ENCODE peak calls at places on chromosomes 7 and 10, in ten cellular contexts. One of them, this sample, is unnamed.
A peak's percentile ranks its signal among the peaks of the same experiment; 100 is the strongest.

GRCh38 chr7:139451638-139452037 is 31.8 kb downstream of the KLRG2 start:
- DNase-seq in astrocyte of the spinal cord: peak; percentile 28
- DNase-seq in psoas muscle: no peak
- DNase-seq in esophagus muscularis mucosa: no peak
- DNase-seq in fibroblast of pulmonary artery: peak; percentile 38
- DNase-seq in tibial artery: no peak
- DNase-seq in fibroblast of mammary gland: peak; percentile 40
- DNase-seq in foreskin fibroblast: peak; percentile 32
- DNase-seq in heart right ventricle: no peak
- DNase-seq in ovary: no peak
- DNase-seq in this sample: no peak

GRCh38 chr7:32223071-32223650 is 153.0 kb upstream of the PDE1C start:
- DNase-seq in astrocyte of the spinal cord: no peak
- DNase-seq in psoas muscle: no peak
- DNase-seq in esophagus muscularis mucosa: peak; percentile 72
- DNase-seq in fibroblast of pulmonary artery: no peak
- DNase-seq in tibial artery: no peak
- DNase-seq in fibroblast of mammary gland: no peak
- DNase-seq in foreskin fibroblast: no peak
- DNase-seq in heart right ventricle: no peak
- DNase-seq in ovary: no peak
- DNase-seq in this sample: no peak

GRCh38 chr7:107659666-107660065 is 962 bp upstream of the SLC26A4 start:
- DNase-seq in astrocyte of the spinal cord: peak; percentile 74
- DNase-seq in psoas muscle: no peak
- DNase-seq in esophagus muscularis mucosa: no peak
- DNase-seq in fibroblast of pulmonary artery: peak; percentile 82
- DNase-seq in tibial artery: no peak
- DNase-seq in fibroblast of mammary gland: peak; percentile 91
- DNase-seq in foreskin fibroblast: peak; percentile 86
- DNase-seq in heart right ventricle: no peak
- DNase-seq in ovary: no peak
- DNase-seq in this sample: peak; percentile 67

GRCh38 chr10:14936584-14936983 is 17.3 kb downstream of the DCLRE1C start:
- DNase-seq in astrocyte of the spinal cord: no peak
- DNase-seq in psoas muscle: no peak
- DNase-seq in esophagus muscularis mucosa: no peak
- DNase-seq in fibroblast of pulmonary artery: no peak
- DNase-seq in tibial artery: no peak
- DNase-seq in fibroblast of mammary gland: no peak
- DNase-seq in foreskin fibroblast: no peak
- DNase-seq in heart right ventricle: no peak
- DNase-seq in ovary: no peak
- DNase-seq in this sample: no peak

GRCh38 chr10:94172332-94172731 is 178.6 kb downstream of the PLCE1 start:
- DNase-seq in astrocyte of the spinal cord: no peak
- DNase-seq in psoas muscle: no peak
- DNase-seq in esophagus muscularis mucosa: no peak
- DNase-seq in fibroblast of pulmonary artery: peak; percentile 14
- DNase-seq in tibial artery: no peak
- DNase-seq in fibroblast of mammary gland: peak; percentile 34
- DNase-seq in foreskin fibroblast: no peak
- DNase-seq in heart right ventricle: no peak
- DNase-seq in ovary: no peak
- DNase-seq in this sample: no peak

GRCh38 chr10:82890573-82890972 is 1015.6 kb downstream of the NRG3 start:
- DNase-seq in astrocyte of the spinal cord: no peak
- DNase-seq in psoas muscle: no peak
- DNase-seq in esophagus muscularis mucosa: no peak
- DNase-seq in fibroblast of pulmonary artery: no peak
- DNase-seq in tibial artery: no peak
- DNase-seq in fibroblast of mammary gland: no peak
- DNase-seq in foreskin fibroblast: no peak
- DNase-seq in heart right ventricle: no peak
- DNase-seq in ovary: no peak
- DNase-seq in this sample: no peak

GRCh38 chr10:117503170-117503885 is 39.2 kb upstream of the EMX2 start:
- DNase-seq in astrocyte of the spinal cord: no peak
- DNase-seq in psoas muscle: no peak
- DNase-seq in esophagus muscularis mucosa: no peak
- DNase-seq in fibroblast of pulmonary artery: peak; percentile 21
- DNase-seq in tibial artery: no peak
- DNase-seq in fibroblast of mammary gland: peak; percentile 18
- DNase-seq in foreskin fibroblast: peak; percentile 63
- DNase-seq in heart right ventricle: no peak
- DNase-seq in ovary: no peak
- DNase-seq in this sample: no peak

GRCh38 chr10:72506474-72506873 is 119.4 kb downstream of the MICU1 start:
- DNase-seq in astrocyte of the spinal cord: no peak
- DNase-seq in psoas muscle: no peak
- DNase-seq in esophagus muscularis mucosa: no peak
- DNase-seq in fibroblast of pulmonary artery: no peak
- DNase-seq in tibial artery: no peak
- DNase-seq in fibroblast of mammary gland: no peak
- DNase-seq in foreskin fibroblast: no peak
- DNase-seq in heart right ventricle: no peak
- DNase-seq in ovary: no peak
- DNase-seq in this sample: no peak

GRCh38 chr10:1724921-1725320 is 12.4 kb downstream of the ADARB2 start:
- DNase-seq in astrocyte of the spinal cord: no peak
- DNase-seq in psoas muscle: no peak
- DNase-seq in esophagus muscularis mucosa: no peak
- DNase-seq in fibroblast of pulmonary artery: no peak
- DNase-seq in tibial artery: no peak
- DNase-seq in fibroblast of mammary gland: no peak
- DNase-seq in foreskin fibroblast: no peak
- DNase-seq in heart right ventricle: no peak
- DNase-seq in ovary: no peak
- DNase-seq in this sample: no peak

GRCh38 chr7:116804459-116804858 is 57.9 kb upstream of the CAPZA2 start:
- DNase-seq in astrocyte of the spinal cord: no peak
- DNase-seq in psoas muscle: no peak
- DNase-seq in esophagus muscularis mucosa: no peak
- DNase-seq in fibroblast of pulmonary artery: no peak
- DNase-seq in tibial artery: no peak
- DNase-seq in fibroblast of mammary gland: no peak
- DNase-seq in foreskin fibroblast: no peak
- DNase-seq in heart right ventricle: no peak
- DNase-seq in ovary: no peak
- DNase-seq in this sample: no peak

GRCh38 chr7:116801092-116801710 is 61.2 kb upstream of the CAPZA2 start:
- DNase-seq in astrocyte of the spinal cord: peak; percentile 70
- DNase-seq in psoas muscle: no peak
- DNase-seq in esophagus muscularis mucosa: no peak
- DNase-seq in fibroblast of pulmonary artery: peak; percentile 60
- DNase-seq in tibial artery: no peak
- DNase-seq in fibroblast of mammary gland: peak; percentile 76
- DNase-seq in foreskin fibroblast: peak; percentile 81
- DNase-seq in heart right ventricle: no peak
- DNase-seq in ovary: no peak
- DNase-seq in this sample: no peak

GRCh38 chr7:116802144-116802747 is 60.1 kb upstream of the CAPZA2 start:
- DNase-seq in astrocyte of the spinal cord: peak; percentile 47
- DNase-seq in psoas muscle: no peak
- DNase-seq in esophagus muscularis mucosa: no peak
- DNase-seq in fibroblast of pulmonary artery: peak; percentile 25
- DNase-seq in tibial artery: no peak
- DNase-seq in fibroblast of mammary gland: no peak
- DNase-seq in foreskin fibroblast: peak; percentile 32
- DNase-seq in heart right ventricle: no peak
- DNase-seq in ovary: no peak
- DNase-seq in this sample: no peak

GRCh38 chr7:116800594-116800993 is 61.8 kb upstream of the CAPZA2 start:
- DNase-seq in astrocyte of the spinal cord: no peak
- DNase-seq in psoas muscle: no peak
- DNase-seq in esophagus muscularis mucosa: no peak
- DNase-seq in fibroblast of pulmonary artery: no peak
- DNase-seq in tibial artery: no peak
- DNase-seq in fibroblast of mammary gland: no peak
- DNase-seq in foreskin fibroblast: no peak
- DNase-seq in heart right ventricle: no peak
- DNase-seq in ovary: no peak
- DNase-seq in this sample: no peak

GRCh38 chr7:116802784-116803183 is 59.6 kb upstream of the CAPZA2 start:
- DNase-seq in astrocyte of the spinal cord: peak; percentile 75
- DNase-seq in psoas muscle: no peak
- DNase-seq in esophagus muscularis mucosa: peak; percentile 74
- DNase-seq in fibroblast of pulmonary artery: peak; percentile 74
- DNase-seq in tibial artery: no peak
- DNase-seq in fibroblast of mammary gland: peak; percentile 83
- DNase-seq in foreskin fibroblast: peak; percentile 83
- DNase-seq in heart right ventricle: no peak
- DNase-seq in ovary: no peak
- DNase-seq in this sample: no peak
- TF ChIP-seq CTCF in astrocyte of the spinal cord: peak; percentile 49
- TF ChIP-seq CTCF in psoas muscle: peak; percentile 39
- TF ChIP-seq CTCF in esophagus muscularis mucosa: peak; percentile 35
- TF ChIP-seq CTCF in fibroblast of pulmonary artery: peak; percentile 47
- TF ChIP-seq CTCF in tibial artery: peak; percentile 38
- TF ChIP-seq CTCF in fibroblast of mammary gland: peak; percentile 56
- TF ChIP-seq CTCF in foreskin fibroblast: peak; percentile 30
- TF ChIP-seq CTCF in heart right ventricle: peak; percentile 11
- TF ChIP-seq CTCF in ovary: no peak
- TF ChIP-seq CTCF in this sample: peak; percentile 52

GRCh38 chr7:42964293-42964692 is 32.1 kb downstream of the MRPL32 start:
- DNase-seq in astrocyte of the spinal cord: no peak
- DNase-seq in psoas muscle: no peak
- DNase-seq in esophagus muscularis mucosa: no peak
- DNase-seq in fibroblast of pulmonary artery: no peak
- DNase-seq in tibial artery: no peak
- DNase-seq in fibroblast of mammary gland: no peak
- DNase-seq in foreskin fibroblast: no peak
- DNase-seq in heart right ventricle: no peak
- DNase-seq in ovary: no peak
- DNase-seq in this sample: no peak

GRCh38 chr7:42967391-42967790 is 35.2 kb downstream of the MRPL32 start:
- DNase-seq in astrocyte of the spinal cord: no peak
- DNase-seq in psoas muscle: no peak
- DNase-seq in esophagus muscularis mucosa: no peak
- DNase-seq in fibroblast of pulmonary artery: no peak
- DNase-seq in tibial artery: no peak
- DNase-seq in fibroblast of mammary gland: no peak
- DNase-seq in foreskin fibroblast: no peak
- DNase-seq in heart right ventricle: no peak
- DNase-seq in ovary: no peak
- DNase-seq in this sample: no peak

GRCh38 chr7:42960762-42961161 is 28.6 kb downstream of the MRPL32 start:
- DNase-seq in astrocyte of the spinal cord: no peak
- DNase-seq in psoas muscle: no peak
- DNase-seq in esophagus muscularis mucosa: no peak
- DNase-seq in fibroblast of pulmonary artery: no peak
- DNase-seq in tibial artery: no peak
- DNase-seq in fibroblast of mammary gland: no peak
- DNase-seq in foreskin fibroblast: no peak
- DNase-seq in heart right ventricle: no peak
- DNase-seq in ovary: no peak
- DNase-seq in this sample: no peak

GRCh38 chr7:42961182-42961581 is 29.0 kb downstream of the MRPL32 start:
- DNase-seq in astrocyte of the spinal cord: no peak
- DNase-seq in psoas muscle: no peak
- DNase-seq in esophagus muscularis mucosa: no peak
- DNase-seq in fibroblast of pulmonary artery: no peak
- DNase-seq in tibial artery: no peak
- DNase-seq in fibroblast of mammary gland: no peak
- DNase-seq in foreskin fibroblast: no peak
- DNase-seq in heart right ventricle: no peak
- DNase-seq in ovary: no peak
- DNase-seq in this sample: no peak

GRCh38 chr7:42964849-42965805 is 33.0 kb downstream of the MRPL32 start:
- DNase-seq in astrocyte of the spinal cord: no peak
- DNase-seq in psoas muscle: no peak
- DNase-seq in esophagus muscularis mucosa: no peak
- DNase-seq in fibroblast of pulmonary artery: peak; percentile 73
- DNase-seq in tibial artery: no peak
- DNase-seq in fibroblast of mammary gland: peak; percentile 68
- DNase-seq in foreskin fibroblast: peak; percentile 47
- DNase-seq in heart right ventricle: no peak
- DNase-seq in ovary: no peak
- DNase-seq in this sample: no peak
- H3K4me3 ChIP-seq in astrocyte of the spinal cord: no peak overlapping the region
- H3K4me3 ChIP-seq in psoas muscle: no peak overlapping the region
- H3K4me3 ChIP-seq in esophagus muscularis mucosa: no peak overlapping the region
- H3K4me3 ChIP-seq in fibroblast of pulmonary artery: no peak overlapping the region
- H3K4me3 ChIP-seq in tibial artery: no peak overlapping the region
- H3K4me3 ChIP-seq in fibroblast of mammary gland: no peak overlapping the region
- H3K4me3 ChIP-seq in foreskin fibroblast: no peak overlapping the region
- H3K4me3 ChIP-seq in heart right ventricle: no peak overlapping the region
- H3K4me3 ChIP-seq in ovary: no peak overlapping the region
- H3K4me3 ChIP-seq in this sample: no peak overlapping the region

DNA sequence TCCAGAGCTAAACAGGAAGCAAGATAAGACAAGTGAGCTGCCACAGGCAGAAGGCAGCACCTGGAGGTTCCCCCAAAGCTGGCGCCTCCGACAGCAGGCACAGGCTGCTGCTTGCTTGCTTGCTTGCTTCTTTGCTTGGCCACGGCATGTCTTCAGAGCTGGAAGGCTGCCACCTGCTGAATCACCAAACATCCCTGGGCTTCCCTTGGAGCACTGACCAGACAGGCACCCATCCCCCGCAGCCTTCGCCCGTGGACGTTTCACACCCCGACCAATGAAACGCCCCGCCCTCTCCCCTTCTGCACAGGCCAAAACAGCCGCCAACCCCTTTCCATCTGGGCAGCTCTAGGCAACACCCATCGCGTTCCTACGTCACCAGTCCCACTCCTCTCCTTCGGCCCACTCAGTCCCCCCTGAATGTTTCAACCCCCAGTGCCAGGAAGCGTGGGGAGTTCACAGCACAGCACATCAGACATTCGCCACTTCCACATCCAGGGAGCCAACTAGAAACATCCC is 1.7 kb downstream of the SGMS1 start:
- DNase-seq in astrocyte of the spinal cord: peak; percentile 94
- DNase-seq in psoas muscle: peak; percentile 99
- DNase-seq in esophagus muscularis mucosa: peak; percentile 99
- DNase-seq in fibroblast of pulmonary artery: peak; percentile 97
- DNase-seq in tibial artery: peak; percentile 99
- DNase-seq in fibroblast of mammary gland: peak; percentile 95
- DNase-seq in foreskin fibroblast: peak; percentile 98
- DNase-seq in heart right ventricle: peak; percentile 94
- DNase-seq in ovary: peak; percentile 100
- DNase-seq in this sample: peak; percentile 80
- TF ChIP-seq CTCF in astrocyte of the spinal cord: peak; percentile 1
- TF ChIP-seq CTCF in psoas muscle: no peak
- TF ChIP-seq CTCF in esophagus muscularis mucosa: no peak
- TF ChIP-seq CTCF in fibroblast of pulmonary artery: no peak
- TF ChIP-seq CTCF in tibial artery: peak; percentile 4
- TF ChIP-seq CTCF in fibroblast of mammary gland: no peak
- TF ChIP-seq CTCF in foreskin fibroblast: no peak
- TF ChIP-seq CTCF in heart right ventricle: no peak
- TF ChIP-seq CTCF in ovary: no peak
- TF ChIP-seq CTCF in this sample: no peak

DNA sequence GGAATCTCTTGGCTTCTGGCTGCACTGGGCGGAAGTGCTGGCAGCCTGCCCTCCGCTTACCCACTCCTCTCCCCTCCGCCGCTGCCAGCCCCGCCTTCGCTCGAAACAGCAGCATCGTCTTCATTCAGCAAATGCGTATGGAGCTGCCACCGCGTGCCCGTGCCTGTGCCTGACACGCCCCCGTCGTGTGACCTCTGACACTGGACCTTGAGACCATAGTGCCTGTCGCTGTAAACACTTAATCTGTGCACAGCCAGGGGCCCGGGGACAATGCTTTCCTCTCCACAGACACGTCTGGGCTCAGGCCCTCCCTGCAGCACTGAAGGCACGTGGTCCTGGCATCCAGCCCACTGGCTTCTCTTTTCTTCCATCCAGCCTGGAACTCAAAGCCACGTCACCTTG is 174.3 kb upstream of the PPP2R2D start:
- DNase-seq in astrocyte of the spinal cord: no peak
- DNase-seq in psoas muscle: peak; percentile 40
- DNase-seq in esophagus muscularis mucosa: no peak
- DNase-seq in fibroblast of pulmonary artery: no peak
- DNase-seq in tibial artery: peak; percentile 61
- DNase-seq in fibroblast of mammary gland: no peak
- DNase-seq in foreskin fibroblast: no peak
- DNase-seq in heart right ventricle: peak; percentile 53
- DNase-seq in ovary: peak; percentile 77
- DNase-seq in this sample: no peak
- H3K4me3 ChIP-seq in astrocyte of the spinal cord: no peak overlapping the region
- H3K4me3 ChIP-seq in psoas muscle: no peak overlapping the region
- H3K4me3 ChIP-seq in esophagus muscularis mucosa: peak overlapping the region; percentile 26
- H3K4me3 ChIP-seq in fibroblast of pulmonary artery: no peak overlapping the region
- H3K4me3 ChIP-seq in tibial artery: peak overlapping the region; percentile 6
- H3K4me3 ChIP-seq in fibroblast of mammary gland: no peak overlapping the region
- H3K4me3 ChIP-seq in foreskin fibroblast: no peak overlapping the region
- H3K4me3 ChIP-seq in heart right ventricle: peak overlapping the region; percentile 10
- H3K4me3 ChIP-seq in ovary: no peak overlapping the region
- H3K4me3 ChIP-seq in this sample: no peak overlapping the region

This sample was measured in AG09309.